ENCODE peak calls at places on chromosomes 1 and 21, in eight cellular contexts. One of them, this sample, is unnamed.

GRCh38 chr1:2412773-2413494 is 570 bp upstream of the PEX10 start:
- DNase-seq in colonic mucosa: no peak
- DNase-seq in stimulated activated naive CD8-positive, alpha-beta T cell treated with anti-CD3 and anti-CD28 coated beads, Interleukin-15, amount 100 ng/mL, for 72 hours: peak
- DNase-seq in IMR-90: peak
- DNase-seq in GM13976: peak
- DNase-seq in left ventricle myocardium inferior: no peak
- DNase-seq in fibroblast of gingiva: peak
- DNase-seq in GM23248: peak
- DNase-seq in this sample: peak

GRCh38 chr1:153677718-153678518 is 570 bp upstream of the NPR1 start:
- DNase-seq in colonic mucosa: peak
- DNase-seq in stimulated activated naive CD8-positive, alpha-beta T cell treated with anti-CD3 and anti-CD28 coated beads, Interleukin-15, amount 100 ng/mL, for 72 hours: peak
- DNase-seq in IMR-90: peak
- DNase-seq in GM13976: peak
- DNase-seq in left ventricle myocardium inferior: peak
- DNase-seq in fibroblast of gingiva: peak
- DNase-seq in GM23248: peak
- DNase-seq in this sample: peak

GRCh38 chr1:210291088-210291487 is 37.6 kb upstream of the HHAT start:
- DNase-seq in colonic mucosa: no peak
- DNase-seq in stimulated activated naive CD8-positive, alpha-beta T cell treated with anti-CD3 and anti-CD28 coated beads, Interleukin-15, amount 100 ng/mL, for 72 hours: no peak
- DNase-seq in IMR-90: no peak
- DNase-seq in GM13976: no peak
- DNase-seq in left ventricle myocardium inferior: no peak
- DNase-seq in fibroblast of gingiva: no peak
- DNase-seq in GM23248: no peak
- DNase-seq in this sample: no peak

GRCh38 chr21:37550618-37551405 is 184.2 kb downstream of the DYRK1A start:
- DNase-seq in colonic mucosa: no peak
- DNase-seq in stimulated activated naive CD8-positive, alpha-beta T cell treated with anti-CD3 and anti-CD28 coated beads, Interleukin-15, amount 100 ng/mL, for 72 hours: no peak
- DNase-seq in IMR-90: no peak
- DNase-seq in GM13976: no peak
- DNase-seq in left ventricle myocardium inferior: no peak
- DNase-seq in fibroblast of gingiva: no peak
- DNase-seq in GM23248: no peak
- DNase-seq in this sample: no peak

GRCh38 chr21:35252831-35253230 is 203.7 kb upstream of the RUNX1 start:
- DNase-seq in colonic mucosa: no peak
- DNase-seq in stimulated activated naive CD8-positive, alpha-beta T cell treated with anti-CD3 and anti-CD28 coated beads, Interleukin-15, amount 100 ng/mL, for 72 hours: peak
- DNase-seq in IMR-90: peak
- DNase-seq in GM13976: no peak
- DNase-seq in left ventricle myocardium inferior: no peak
- DNase-seq in fibroblast of gingiva: peak
- DNase-seq in GM23248: peak
- DNase-seq in this sample: no peak

GRCh38 chr21:35026617-35027557 is 22.2 kb downstream of the RUNX1 start:
- DNase-seq in colonic mucosa: peak
- DNase-seq in stimulated activated naive CD8-positive, alpha-beta T cell treated with anti-CD3 and anti-CD28 coated beads, Interleukin-15, amount 100 ng/mL, for 72 hours: peak
- DNase-seq in IMR-90: peak
- DNase-seq in GM13976: peak
- DNase-seq in left ventricle myocardium inferior: peak
- DNase-seq in fibroblast of gingiva: peak
- DNase-seq in GM23248: peak
- DNase-seq in this sample: peak

GRCh38 chr1:109632671-109633346 is 13.2 kb downstream of the AMPD2 start:
- DNase-seq in colonic mucosa: peak
- DNase-seq in stimulated activated naive CD8-positive, alpha-beta T cell treated with anti-CD3 and anti-CD28 coated beads, Interleukin-15, amount 100 ng/mL, for 72 hours: no peak
- DNase-seq in IMR-90: no peak
- DNase-seq in GM13976: no peak
- DNase-seq in left ventricle myocardium inferior: no peak
- DNase-seq in fibroblast of gingiva: no peak
- DNase-seq in GM23248: no peak
- DNase-seq in this sample: peak

GRCh38 chr1:68906431-68906830 is 409.5 kb upstream of the DEPDC1 start:
- DNase-seq in colonic mucosa: no peak
- DNase-seq in stimulated activated naive CD8-positive, alpha-beta T cell treated with anti-CD3 and anti-CD28 coated beads, Interleukin-15, amount 100 ng/mL, for 72 hours: no peak
- DNase-seq in IMR-90: no peak
- DNase-seq in GM13976: no peak
- DNase-seq in left ventricle myocardium inferior: no peak
- DNase-seq in fibroblast of gingiva: no peak
- DNase-seq in GM23248: no peak
- DNase-seq in this sample: no peak

GRCh38 chr1:91732291-91732953 is 153.5 kb downstream of the TGFBR3 start:
- DNase-seq in colonic mucosa: no peak
- DNase-seq in stimulated activated naive CD8-positive, alpha-beta T cell treated with anti-CD3 and anti-CD28 coated beads, Interleukin-15, amount 100 ng/mL, for 72 hours: peak
- DNase-seq in IMR-90: peak
- DNase-seq in GM13976: no peak
- DNase-seq in left ventricle myocardium inferior: no peak
- DNase-seq in fibroblast of gingiva: peak
- DNase-seq in GM23248: peak
- DNase-seq in this sample: no peak

GRCh38 chr1:50332941-50333594 is 90.2 kb downstream of the DMRTA2 start:
- DNase-seq in colonic mucosa: peak
- DNase-seq in stimulated activated naive CD8-positive, alpha-beta T cell treated with anti-CD3 and anti-CD28 coated beads, Interleukin-15, amount 100 ng/mL, for 72 hours: peak
- DNase-seq in IMR-90: peak
- DNase-seq in GM13976: peak
- DNase-seq in left ventricle myocardium inferior: peak
- DNase-seq in fibroblast of gingiva: peak
- DNase-seq in GM23248: peak
- DNase-seq in this sample: peak

GRCh38 chr1:9009438-9010366 is 16.5 kb downstream of the SLC2A7 start:
- DNase-seq in colonic mucosa: no peak
- DNase-seq in stimulated activated naive CD8-positive, alpha-beta T cell treated with anti-CD3 and anti-CD28 coated beads, Interleukin-15, amount 100 ng/mL, for 72 hours: peak
- DNase-seq in IMR-90: peak
- DNase-seq in GM13976: peak
- DNase-seq in left ventricle myocardium inferior: no peak
- DNase-seq in fibroblast of gingiva: peak
- DNase-seq in GM23248: peak
- DNase-seq in this sample: peak

GRCh38 chr1:107766533-107766932 is 198.4 kb downstream of the VAV3 start:
- DNase-seq in colonic mucosa: no peak
- DNase-seq in stimulated activated naive CD8-positive, alpha-beta T cell treated with anti-CD3 and anti-CD28 coated beads, Interleukin-15, amount 100 ng/mL, for 72 hours: no peak
- DNase-seq in IMR-90: no peak
- DNase-seq in GM13976: no peak
- DNase-seq in left ventricle myocardium inferior: no peak
- DNase-seq in fibroblast of gingiva: no peak
- DNase-seq in GM23248: no peak
- DNase-seq in this sample: no peak

GRCh38 chr21:34553199-34553952 is 41.4 kb upstream of the KCNE1 start:
- DNase-seq in colonic mucosa: no peak
- DNase-seq in stimulated activated naive CD8-positive, alpha-beta T cell treated with anti-CD3 and anti-CD28 coated beads, Interleukin-15, amount 100 ng/mL, for 72 hours: no peak
- DNase-seq in IMR-90: peak
- DNase-seq in GM13976: no peak
- DNase-seq in left ventricle myocardium inferior: no peak
- DNase-seq in fibroblast of gingiva: peak
- DNase-seq in GM23248: peak
- DNase-seq in this sample: no peak

GRCh38 chr1:205407970-205408369 is 13.9 kb downstream of the LEMD1 start:
- DNase-seq in colonic mucosa: no peak
- DNase-seq in stimulated activated naive CD8-positive, alpha-beta T cell treated with anti-CD3 and anti-CD28 coated beads, Interleukin-15, amount 100 ng/mL, for 72 hours: no peak
- DNase-seq in IMR-90: no peak
- DNase-seq in GM13976: no peak
- DNase-seq in left ventricle myocardium inferior: no peak
- DNase-seq in fibroblast of gingiva: no peak
- DNase-seq in GM23248: no peak
- DNase-seq in this sample: no peak

GRCh38 chr1:205812271-205812877 is 624 bp downstream of the SLC41A1 start:
- DNase-seq in colonic mucosa: peak
- DNase-seq in stimulated activated naive CD8-positive, alpha-beta T cell treated with anti-CD3 and anti-CD28 coated beads, Interleukin-15, amount 100 ng/mL, for 72 hours: peak
- DNase-seq in IMR-90: peak
- DNase-seq in GM13976: peak
- DNase-seq in left ventricle myocardium inferior: no peak
- DNase-seq in fibroblast of gingiva: peak
- DNase-seq in GM23248: peak
- DNase-seq in this sample: peak

GRCh38 chr21:15732290-15732995 is 2.7 kb downstream of the USP25 start:
- DNase-seq in colonic mucosa: no peak
- DNase-seq in stimulated activated naive CD8-positive, alpha-beta T cell treated with anti-CD3 and anti-CD28 coated beads, Interleukin-15, amount 100 ng/mL, for 72 hours: peak
- DNase-seq in IMR-90: peak
- DNase-seq in GM13976: peak
- DNase-seq in left ventricle myocardium inferior: no peak
- DNase-seq in fibroblast of gingiva: peak
- DNase-seq in GM23248: peak
- DNase-seq in this sample: no peak

GRCh38 chr1:37763791-37764741 is 854 bp downstream of the EPHA10 start:
- DNase-seq in colonic mucosa: peak
- DNase-seq in stimulated activated naive CD8-positive, alpha-beta T cell treated with anti-CD3 and anti-CD28 coated beads, Interleukin-15, amount 100 ng/mL, for 72 hours: peak
- DNase-seq in IMR-90: peak
- DNase-seq in GM13976: peak
- DNase-seq in left ventricle myocardium inferior: no peak
- DNase-seq in fibroblast of gingiva: no peak
- DNase-seq in GM23248: peak
- DNase-seq in this sample: no peak

GRCh38 chr1:36622741-36623648 is 140.3 kb upstream of the CSF3R start:
- DNase-seq in colonic mucosa: no peak
- DNase-seq in stimulated activated naive CD8-positive, alpha-beta T cell treated with anti-CD3 and anti-CD28 coated beads, Interleukin-15, amount 100 ng/mL, for 72 hours: no peak
- DNase-seq in IMR-90: no peak
- DNase-seq in GM13976: no peak
- DNase-seq in left ventricle myocardium inferior: no peak
- DNase-seq in fibroblast of gingiva: no peak
- DNase-seq in GM23248: no peak
- DNase-seq in this sample: peak

GRCh38 chr21:45309069-45309521 is 21.4 kb upstream of the POFUT2 start:
- DNase-seq in colonic mucosa: peak
- DNase-seq in stimulated activated naive CD8-positive, alpha-beta T cell treated with anti-CD3 and anti-CD28 coated beads, Interleukin-15, amount 100 ng/mL, for 72 hours: peak
- DNase-seq in IMR-90: peak
- DNase-seq in GM13976: no peak
- DNase-seq in left ventricle myocardium inferior: peak
- DNase-seq in fibroblast of gingiva: no peak
- DNase-seq in GM23248: peak
- DNase-seq in this sample: peak

GRCh38 chr1:91872560-91873081 is 13.3 kb downstream of the TGFBR3 start:
- DNase-seq in colonic mucosa: no peak
- DNase-seq in stimulated activated naive CD8-positive, alpha-beta T cell treated with anti-CD3 and anti-CD28 coated beads, Interleukin-15, amount 100 ng/mL, for 72 hours: peak
- DNase-seq in IMR-90: no peak
- DNase-seq in GM13976: no peak
- DNase-seq in left ventricle myocardium inferior: no peak
- DNase-seq in fibroblast of gingiva: no peak
- DNase-seq in GM23248: peak
- DNase-seq in this sample: no peak

GRCh38 chr1:23577056-23577985 is 18.0 kb upstream of the ID3 start:
- DNase-seq in colonic mucosa: no peak
- DNase-seq in stimulated activated naive CD8-positive, alpha-beta T cell treated with anti-CD3 and anti-CD28 coated beads, Interleukin-15, amount 100 ng/mL, for 72 hours: peak
- DNase-seq in IMR-90: peak
- DNase-seq in GM13976: peak
- DNase-seq in left ventricle myocardium inferior: no peak
- DNase-seq in fibroblast of gingiva: peak
- DNase-seq in GM23248: peak
- DNase-seq in this sample: no peak

GRCh38 chr1:92244376-92244775 is 26.7 kb downstream of the C1orf146 start:
- DNase-seq in colonic mucosa: no peak
- DNase-seq in stimulated activated naive CD8-positive, alpha-beta T cell treated with anti-CD3 and anti-CD28 coated beads, Interleukin-15, amount 100 ng/mL, for 72 hours: no peak
- DNase-seq in IMR-90: peak
- DNase-seq in GM13976: no peak
- DNase-seq in left ventricle myocardium inferior: no peak
- DNase-seq in fibroblast of gingiva: peak
- DNase-seq in GM23248: peak
- DNase-seq in this sample: no peak

GRCh38 chr1:83850849-83851248 is 148.1 kb downstream of the TTLL7 start:
- DNase-seq in colonic mucosa: no peak
- DNase-seq in stimulated activated naive CD8-positive, alpha-beta T cell treated with anti-CD3 and anti-CD28 coated beads, Interleukin-15, amount 100 ng/mL, for 72 hours: no peak
- DNase-seq in IMR-90: no peak
- DNase-seq in GM13976: no peak
- DNase-seq in left ventricle myocardium inferior: no peak
- DNase-seq in fibroblast of gingiva: no peak
- DNase-seq in GM23248: no peak
- DNase-seq in this sample: no peak

GRCh38 chr21:45064618-45065399 is 9.6 kb upstream of the ADARB1 start:
- DNase-seq in colonic mucosa: no peak
- DNase-seq in stimulated activated naive CD8-positive, alpha-beta T cell treated with anti-CD3 and anti-CD28 coated beads, Interleukin-15, amount 100 ng/mL, for 72 hours: no peak
- DNase-seq in IMR-90: no peak
- DNase-seq in GM13976: no peak
- DNase-seq in left ventricle myocardium inferior: no peak
- DNase-seq in fibroblast of gingiva: no peak
- DNase-seq in GM23248: peak
- DNase-seq in this sample: no peak

GRCh38 chr1:31666290-31666963 is 21.8 kb upstream of the PEF1 start:
- DNase-seq in colonic mucosa: peak
- DNase-seq in stimulated activated naive CD8-positive, alpha-beta T cell treated with anti-CD3 and anti-CD28 coated beads, Interleukin-15, amount 100 ng/mL, for 72 hours: no peak
- DNase-seq in IMR-90: peak
- DNase-seq in GM13976: no peak
- DNase-seq in left ventricle myocardium inferior: no peak
- DNase-seq in fibroblast of gingiva: no peak
- DNase-seq in GM23248: peak
- DNase-seq in this sample: peak

GRCh38 chr1:50418600-50419109 is 4.6 kb downstream of the DMRTA2 start:
- DNase-seq in colonic mucosa: no peak
- DNase-seq in stimulated activated naive CD8-positive, alpha-beta T cell treated with anti-CD3 and anti-CD28 coated beads, Interleukin-15, amount 100 ng/mL, for 72 hours: no peak
- DNase-seq in IMR-90: no peak
- DNase-seq in GM13976: peak
- DNase-seq in left ventricle myocardium inferior: no peak
- DNase-seq in fibroblast of gingiva: no peak
- DNase-seq in GM23248: peak
- DNase-seq in this sample: no peak

GRCh38 chr1:65049941-65050713 is 83.8 kb upstream of the JAK1 start:
- DNase-seq in colonic mucosa: no peak
- DNase-seq in stimulated activated naive CD8-positive, alpha-beta T cell treated with anti-CD3 and anti-CD28 coated beads, Interleukin-15, amount 100 ng/mL, for 72 hours: no peak
- DNase-seq in IMR-90: no peak
- DNase-seq in GM13976: no peak
- DNase-seq in left ventricle myocardium inferior: no peak
- DNase-seq in fibroblast of gingiva: no peak
- DNase-seq in GM23248: no peak
- DNase-seq in this sample: no peak

GRCh38 chr1:209895709-209896108 is 42.3 kb upstream of the SYT14 start:
- DNase-seq in colonic mucosa: no peak
- DNase-seq in stimulated activated naive CD8-positive, alpha-beta T cell treated with anti-CD3 and anti-CD28 coated beads, Interleukin-15, amount 100 ng/mL, for 72 hours: no peak
- DNase-seq in IMR-90: peak
- DNase-seq in GM13976: no peak
- DNase-seq in left ventricle myocardium inferior: no peak
- DNase-seq in fibroblast of gingiva: no peak
- DNase-seq in GM23248: peak
- DNase-seq in this sample: no peak

GRCh38 chr1:28249013-28249870 is 10.1 kb upstream of the SESN2 start:
- DNase-seq in colonic mucosa: peak
- DNase-seq in stimulated activated naive CD8-positive, alpha-beta T cell treated with anti-CD3 and anti-CD28 coated beads, Interleukin-15, amount 100 ng/mL, for 72 hours: peak
- DNase-seq in IMR-90: peak
- DNase-seq in GM13976: peak
- DNase-seq in left ventricle myocardium inferior: peak
- DNase-seq in fibroblast of gingiva: peak
- DNase-seq in GM23248: peak
- DNase-seq in this sample: peak

GRCh38 chr21:43585924-43586411 is 73.3 kb downstream of the HSF2BP start:
- DNase-seq in colonic mucosa: no peak
- DNase-seq in stimulated activated naive CD8-positive, alpha-beta T cell treated with anti-CD3 and anti-CD28 coated beads, Interleukin-15, amount 100 ng/mL, for 72 hours: no peak
- DNase-seq in IMR-90: peak
- DNase-seq in GM13976: no peak
- DNase-seq in left ventricle myocardium inferior: no peak
- DNase-seq in fibroblast of gingiva: peak
- DNase-seq in GM23248: peak
- DNase-seq in this sample: no peak

GRCh38 chr1:13597166-13597565 is 13.5 kb downstream of the PDPN start:
- DNase-seq in colonic mucosa: no peak
- DNase-seq in stimulated activated naive CD8-positive, alpha-beta T cell treated with anti-CD3 and anti-CD28 coated beads, Interleukin-15, amount 100 ng/mL, for 72 hours: no peak
- DNase-seq in IMR-90: no peak
- DNase-seq in GM13976: no peak
- DNase-seq in left ventricle myocardium inferior: no peak
- DNase-seq in fibroblast of gingiva: no peak
- DNase-seq in GM23248: no peak
- DNase-seq in this sample: no peak

GRCh38 chr21:42061195-42061865 is 9.8 kb upstream of the UMODL1 start:
- DNase-seq in colonic mucosa: peak
- DNase-seq in stimulated activated naive CD8-positive, alpha-beta T cell treated with anti-CD3 and anti-CD28 coated beads, Interleukin-15, amount 100 ng/mL, for 72 hours: peak
- DNase-seq in IMR-90: no peak
- DNase-seq in GM13976: peak
- DNase-seq in left ventricle myocardium inferior: peak
- DNase-seq in fibroblast of gingiva: no peak
- DNase-seq in GM23248: no peak
- DNase-seq in this sample: peak